ENCODE peak calls at places on chromosome 15, in nine cellular contexts. B, F, G, V, Z, P, D, T and U are unnamed samples.

GRCh38 chr15:71151061-71151460 is 35.8 kb downstream of the THSD4 start:
- DNase-seq in D (no peak), Z (no peak), V (no peak), G (no peak), F (no peak), P (no peak), T (no peak), B (no peak), U (no peak)

GRCh38 chr15:38176155-38176554 is 76.5 kb upstream of the SPRED1 start:
- DNase-seq in V (peak), G (no peak), T (no peak), B (peak), D (no peak), Z (peak), P (no peak), F (no peak), U (no peak)

GRCh38 chr15:73822998-73823397 is 50.4 kb upstream of the TBC1D21 start:
- DNase-seq in P (peak), G (no peak), F (no peak), D (no peak), Z (no peak), B (peak), T (no peak), V (peak), U (no peak)

GRCh38 chr15:89413877-89414276 is 79.3 kb upstream of the POLG start:
- DNase-seq in T (no peak), G (no peak), Z (no peak), P (no peak), D (no peak), V (no peak), F (no peak), B (peak), U (no peak)

GRCh38 chr15:91318976-91319714 is 219.1 kb downstream of the SV2B start:
- DNase-seq in V (no peak), T (no peak), G (no peak), D (no peak), Z (no peak), F (no peak), P (no peak), B (no peak), U (no peak)

GRCh38 chr15:90866161-90866715 is 2.1 kb upstream of the FURIN start:
- DNase-seq in D (no peak), F (no peak), T (no peak), P (no peak), Z (no peak), V (no peak), G (no peak), B (no peak), U (no peak)

GRCh38 chr15:38251726-38252480 is 733 bp upstream of the SPRED1 start:
- DNase-seq in B (peak), Z (peak), V (peak), G (peak), F (peak), T (peak), P (peak), D (peak), U (peak)

GRCh38 chr15:79673416-79674123 is 223.2 kb downstream of the MTHFS start:
- DNase-seq in P (no peak), Z (peak), B (peak), G (no peak), V (peak), F (no peak), T (no peak), D (no peak), U (no peak)

GRCh38 chr15:70519616-70520015 is 243.7 kb downstream of the UACA start:
- DNase-seq in T (no peak), F (no peak), Z (no peak), P (no peak), D (no peak), B (no peak), V (no peak), G (no peak), U (no peak)

GRCh38 chr15:100276519-100276918 is 65.3 kb downstream of the ADAMTS17 start:
- DNase-seq in G (no peak), B (no peak), T (no peak), Z (no peak), F (no peak), P (no peak), D (no peak), V (no peak), U (no peak)

GRCh38 chr15:63019539-63020109 is 22.9 kb upstream of the TPM1 start:
- DNase-seq in Z (no peak), V (peak), B (peak), D (peak), F (no peak), T (no peak), P (peak), G (no peak), U (no peak)

GRCh38 chr15:32866486-32867312 is 148.9 kb downstream of the GREM1 start:
- DNase-seq in D (no peak), T (no peak), P (no peak), Z (no peak), F (no peak), G (no peak), V (no peak), B (no peak), U (no peak)

GRCh38 chr15:90986790-90987507 is 7.4 kb downstream of the PRC1 start:
- DNase-seq in V (no peak), G (no peak), P (no peak), F (no peak), Z (peak), T (no peak), B (no peak), D (no peak), U (no peak)

GRCh38 chr15:28975766-28976179 is 90.0 kb downstream of the APBA2 start:
- DNase-seq in G (no peak), Z (peak), P (peak), F (no peak), B (peak), V (peak), D (no peak), T (no peak), U (peak)

GRCh38 chr15:63246691-63247464 is 30.5 kb upstream of the APH1B start:
- DNase-seq in F (no peak), V (peak), T (no peak), P (no peak), B (peak), G (no peak), Z (no peak), D (peak), U (no peak)

GRCh38 chr15:31215490-31216209 is 111.0 kb upstream of the KLF13 start:
- DNase-seq in Z (peak), V (peak), G (peak), F (peak), B (peak), T (peak), P (peak), D (no peak), U (peak)

GRCh38 chr15:51861557-51862350 is 32.3 kb downstream of the TMOD3 start:
- DNase-seq in D (no peak), B (no peak), V (no peak), F (no peak), Z (no peak), P (no peak), G (no peak), T (no peak), U (peak)

GRCh38 chr15:61342390-61342789 is 113.3 kb upstream of the RORA start:
- DNase-seq in G (no peak), T (no peak), V (no peak), D (no peak), P (no peak), F (no peak), Z (no peak), B (no peak), U (no peak)

GRCh38 chr15:94232107-94232506 is 746 bp downstream of the MCTP2 start:
- DNase-seq in T (no peak), D (no peak), V (no peak), F (no peak), B (no peak), P (no peak), Z (no peak), G (no peak), U (no peak)

GRCh38 chr15:80749589-80749988 is 29.6 kb upstream of the CEMIP start:
- DNase-seq in Z (no peak), D (peak), P (no peak), B (peak), T (no peak), G (no peak), V (no peak), F (no peak), U (no peak)

GRCh38 chr15:68730491-68731317 is 90.0 kb downstream of the ANP32A start:
- DNase-seq in B (peak), D (no peak), T (peak), G (no peak), V (peak), P (peak), F (no peak), Z (peak), U (peak)

GRCh38 chr15:33191641-33192040 is 2.9 kb downstream of the FMN1 start:
- DNase-seq in G (no peak), P (no peak), V (no peak), Z (no peak), B (no peak), T (no peak), F (no peak), D (no peak), U (no peak)

GRCh38 chr15:48856947-48857346 is 21.0 kb upstream of the EID1 start:
- DNase-seq in P (peak), G (no peak), D (no peak), B (no peak), Z (no peak), F (no peak), T (no peak), V (peak), U (no peak)

GRCh38 chr15:48851956-48852355 is 26.0 kb upstream of the EID1 start:
- DNase-seq in Z (no peak), V (no peak), D (no peak), P (no peak), B (no peak), F (no peak), G (no peak), T (no peak), U (no peak)

GRCh38 chr15:48858401-48858800 is 19.5 kb upstream of the EID1 start:
- DNase-seq in Z (no peak), B (no peak), P (no peak), G (no peak), F (no peak), V (peak), T (no peak), D (peak), U (no peak)

GRCh38 chr15:48859426-48859825 is 18.5 kb upstream of the EID1 start:
- DNase-seq in Z (no peak), F (no peak), B (no peak), V (no peak), P (no peak), D (no peak), G (no peak), T (no peak), U (no peak)

GRCh38 chr15:48855501-48856440 is 22.2 kb upstream of the EID1 start:
- DNase-seq in B (peak), P (no peak), F (no peak), T (no peak), D (no peak), V (peak), Z (no peak), G (no peak), U (no peak)
- TF ChIP-seq CTCF in B (peak), P (no peak), F (peak), T (peak), D (peak), V (peak), Z (peak), G (no peak), U (no peak)

DNA sequence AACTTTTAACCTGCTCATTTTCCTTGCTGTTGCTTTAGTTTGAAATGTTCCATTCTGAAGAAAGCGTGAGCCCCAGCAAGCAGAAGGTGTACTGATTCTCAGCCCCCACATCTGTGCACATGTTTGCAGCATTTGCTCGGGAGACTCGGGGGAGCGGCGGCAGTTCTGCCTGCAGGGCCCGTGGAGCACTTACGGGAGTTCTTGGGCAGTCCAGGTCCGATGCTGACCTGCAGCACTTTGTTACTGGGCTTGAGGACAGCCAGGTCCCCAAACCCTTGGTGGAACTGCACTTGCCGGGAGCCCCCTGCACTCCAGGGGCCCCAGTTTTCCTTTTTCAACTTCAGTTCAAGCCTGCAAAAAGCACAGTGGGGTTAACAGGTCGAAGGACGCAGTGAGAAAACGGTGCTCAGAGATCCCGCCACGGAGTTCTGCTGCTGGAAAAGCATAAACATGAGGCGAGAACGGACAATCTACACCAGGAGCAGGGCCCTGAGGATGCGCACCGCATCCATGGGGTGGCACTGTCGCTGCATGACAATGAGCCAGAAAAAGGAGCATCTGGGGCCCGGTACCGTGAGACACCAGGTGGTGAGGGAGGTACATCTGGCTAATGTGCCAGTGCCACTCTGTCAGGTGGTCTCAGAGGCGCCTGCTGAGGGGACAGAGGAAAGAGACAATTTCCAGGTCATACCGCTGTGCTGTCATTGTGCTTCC is 45.6 kb upstream of the LDHAL6B start:
- DNase-seq in P (peak), V (no peak), Z (no peak), F (no peak), D (no peak), B (no peak), G (no peak), T (no peak), U (no peak)
- TF ChIP-seq CTCF in P (no peak), V (peak), Z (peak), F (peak), D (peak), B (no peak), G (no peak), T (peak), U (no peak)

GRCh38 chr15:40927497-40928346 is 1.4 kb upstream of the DLL4 start:
- DNase-seq in B (no peak), Z (no peak), V (no peak), F (no peak), D (no peak), G (no peak), P (no peak), T (no peak), U (no peak)
- TF ChIP-seq CTCF in B (no peak), Z (no peak), V (no peak), F (no peak), D (no peak), G (no peak), P (no peak), T (no peak), U (no peak)

DNA sequence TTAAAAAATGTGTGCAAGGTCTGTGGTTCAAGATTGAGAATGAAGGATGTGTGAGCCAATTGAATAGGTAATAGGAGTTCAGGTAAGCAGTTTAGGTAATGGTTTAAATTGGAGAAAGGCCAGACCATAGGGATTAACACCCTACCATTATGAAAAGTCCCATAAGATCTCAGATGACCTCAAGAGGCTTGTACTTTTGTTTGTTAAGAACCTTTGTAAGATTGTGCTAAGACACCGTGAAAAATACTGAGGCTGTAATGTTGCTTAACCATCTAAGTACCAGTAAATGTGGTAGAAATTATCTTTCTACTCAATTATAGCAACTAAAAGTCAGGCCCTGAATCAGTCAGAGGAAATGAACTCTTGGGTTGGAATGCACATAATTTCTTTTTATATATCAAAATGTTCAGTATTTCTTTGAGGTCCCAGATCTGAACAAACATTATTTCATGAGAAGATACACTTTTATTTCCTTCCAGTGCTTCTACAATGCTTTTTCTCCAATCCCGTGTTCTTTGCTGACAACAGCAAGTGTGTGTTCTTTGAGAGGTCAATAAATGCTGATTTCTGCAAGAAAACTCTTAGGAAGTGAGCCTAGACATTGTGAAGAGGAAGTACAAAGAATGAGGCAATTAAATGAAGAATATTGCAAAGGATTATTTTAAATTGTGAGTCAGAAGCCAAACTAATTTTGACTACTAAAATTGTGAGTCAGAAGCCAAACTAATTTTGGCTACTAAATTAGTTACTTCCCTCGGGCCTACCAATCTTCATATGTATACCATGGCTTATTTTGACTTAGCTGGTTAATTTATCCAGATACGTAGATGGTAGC is 66.5 kb downstream of the TCF12 start:
- DNase-seq in Z (no peak), V (no peak), T (no peak), D (no peak), P (no peak), F (no peak), B (no peak), G (no peak), U (no peak)
- TF ChIP-seq CTCF in Z (no peak), V (no peak), T (no peak), D (no peak), P (no peak), F (no peak), B (no peak), G (no peak), U (no peak)

DNA sequence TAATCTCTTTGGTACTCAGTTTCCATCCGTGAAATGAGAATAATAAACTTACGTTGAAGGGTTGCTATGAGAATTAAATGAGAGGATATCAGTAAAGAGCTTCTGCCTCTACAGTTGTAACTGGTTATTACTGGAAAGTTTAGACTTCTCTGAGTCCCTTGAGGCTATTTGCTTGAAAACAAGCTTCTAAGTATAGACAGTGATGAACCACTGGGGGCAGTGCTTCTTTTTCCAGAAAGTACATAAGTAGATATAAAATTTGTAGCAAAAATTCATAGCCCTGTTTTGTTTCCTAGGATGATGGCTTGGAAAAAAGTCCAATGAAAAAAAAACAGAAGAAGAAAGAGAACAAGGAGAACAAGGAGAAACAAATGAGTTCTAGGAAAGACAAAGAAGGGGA is 87.1 kb downstream of the RGMA start:
- DNase-seq in B (no peak), G (no peak), Z (no peak), P (no peak), V (no peak), D (no peak), F (no peak), T (no peak), U (no peak)
- TF ChIP-seq CTCF in B (peak), G (no peak), Z (no peak), P (no peak), V (peak), D (no peak), F (peak), T (peak), U (no peak)

DNA sequence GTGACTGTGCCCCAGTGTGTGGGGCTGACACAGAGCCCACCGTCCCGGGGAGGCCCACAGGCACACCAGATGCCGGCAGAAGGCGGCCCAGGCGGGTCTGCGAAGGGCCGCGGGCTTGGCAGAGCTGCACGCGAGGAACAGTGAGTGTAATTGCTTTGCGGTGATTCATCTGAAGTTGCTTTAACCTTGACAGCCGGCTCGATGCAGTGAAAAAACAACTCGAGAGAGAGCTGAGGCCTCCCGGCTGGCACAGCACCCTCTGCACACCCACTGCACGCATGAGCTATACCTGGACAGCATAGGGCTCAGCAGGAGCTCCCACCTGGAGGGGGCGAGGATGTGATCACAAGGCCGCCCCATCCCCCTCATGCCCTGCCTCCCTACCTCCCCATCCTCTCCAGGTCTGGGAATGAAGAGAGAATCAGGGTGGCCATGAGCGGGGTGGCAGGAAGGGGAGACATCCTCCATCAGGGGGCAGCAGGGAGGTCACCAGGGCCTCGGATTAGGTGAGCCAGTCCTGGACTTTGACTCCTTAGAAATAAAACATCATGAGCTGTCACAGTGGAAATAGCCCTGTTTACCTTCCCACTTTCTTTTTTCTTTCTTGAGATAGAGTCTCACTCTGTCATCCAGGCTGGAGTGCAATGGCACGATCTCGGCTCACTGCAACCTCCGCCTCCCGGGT is 172.6 kb downstream of the MEGF11 start:
- DNase-seq in D (no peak), G (no peak), Z (no peak), B (peak), P (peak), T (no peak), F (peak), V (peak), U (no peak)
- TF ChIP-seq CTCF in D (no peak), G (no peak), Z (no peak), B (no peak), P (peak), T (peak), F (peak), V (peak), U (no peak)

GRCh38 chr15:56739474-56739873 is 6.2 kb upstream of the ZNF280D start:
- DNase-seq in G (no peak), F (no peak), D (no peak), B (no peak), V (no peak), P (no peak), T (no peak), Z (no peak), U (no peak)

GRCh38 chr15:56737791-56738190 is 4.5 kb upstream of the ZNF280D start:
- DNase-seq in G (no peak), V (no peak), P (no peak), Z (no peak), B (no peak), F (no peak), T (no peak), D (no peak), U (no peak)

GRCh38 chr15:56736881-56737707 is 3.8 kb upstream of the ZNF280D start:
- DNase-seq in F (no peak), T (no peak), V (no peak), G (no peak), P (no peak), D (no peak), B (no peak), Z (no peak), U (no peak)

GRCh38 chr15:56741541-56741940 is 8.2 kb upstream of the ZNF280D start:
- DNase-seq in G (no peak), D (no peak), P (no peak), F (no peak), T (no peak), B (no peak), Z (no peak), V (no peak), U (no peak)

DNA sequence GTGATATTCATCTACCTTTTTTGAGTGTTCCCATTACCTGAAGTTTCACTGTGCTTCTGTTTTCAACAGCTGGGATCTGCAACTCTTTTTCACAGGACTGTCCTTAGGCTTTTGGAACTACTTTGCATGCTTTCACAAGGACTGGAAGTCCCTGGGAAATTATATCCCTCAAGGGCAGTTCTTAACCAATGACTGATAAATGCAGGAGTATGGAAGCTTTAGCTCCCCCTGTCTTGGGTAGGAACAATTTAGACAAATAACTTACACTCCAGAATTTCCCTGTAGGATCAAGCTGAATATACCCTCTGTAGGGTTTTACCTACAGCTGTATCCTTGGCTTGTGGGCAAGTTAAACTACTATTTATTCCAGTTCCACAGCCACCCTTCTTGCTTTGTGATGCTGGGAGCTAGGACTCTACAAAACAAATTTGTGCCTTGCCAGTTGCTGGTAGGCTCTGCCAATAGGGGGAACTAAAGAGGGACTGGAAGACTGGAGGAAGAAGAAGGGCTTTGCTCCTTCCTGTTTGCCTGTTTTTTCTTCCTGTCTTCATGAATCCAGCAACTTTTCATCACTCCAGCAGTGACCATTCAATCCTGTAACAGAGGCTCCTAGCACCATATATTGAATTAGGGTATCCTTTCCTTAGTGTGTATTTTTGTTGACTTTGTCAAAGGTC is 6.8 kb upstream of the ZNF280D start:
- DNase-seq in T (no peak), D (no peak), Z (no peak), B (no peak), P (no peak), G (no peak), F (no peak), V (no peak), U (no peak)
- TF ChIP-seq CTCF in T (no peak), D (no peak), Z (no peak), B (no peak), P (no peak), G (no peak), F (no peak), V (peak), U (no peak)